ENCODE peak calls at places on chromosome 16, in ten cellular contexts. W is A549; I is AG09309; Z is activated naive CD8-positive, alpha-beta T cell treated with anti-CD3 and anti-CD28 coated beads, Interleukin-2, amount 10 ng/mL, durations not matched to agents 7 days and 5 days; U is prostate gland; P is activated CD8-positive, alpha-beta memory T cell treated with anti-CD3 and anti-CD28 coated beads for 4 hours; H is AG08396; S is endothelial cell; R is glutamatergic neuron; C is suprapubic skin. N is an unnamed sample.

GRCh38 chr16:9429946-9430345 is 338.5 kb downstream of the HAPSTR1 start:
- DNase-seq in I (no peak), P (no peak), Z (no peak), U (no peak), R (no peak), S (no peak), H (no peak), C (no peak), W (no peak), N (no peak)

GRCh38 chr16:85536411-85537330 is 76.5 kb upstream of the GSE1 start:
- DNase-seq in H (no peak), W (no peak), R (no peak), I (no peak), Z (no peak), S (no peak), U (no peak), C (no peak), P (no peak), N (no peak)

GRCh38 chr16:57863434-57864160 is 61.3 kb upstream of the KIFC3 start:
- DNase-seq in S (peak), U (peak), R (no peak), C (peak), W (peak), P (no peak), I (peak), H (peak), Z (no peak), N (peak)

GRCh38 chr16:5615868-5616642 is 518.5 kb upstream of the EEF2KMT start:
- DNase-seq in C (no peak), U (no peak), H (peak), W (peak), P (no peak), S (peak), Z (peak), I (no peak), R (peak), N (no peak)

GRCh38 chr16:81921415-81921814 is 89.9 kb downstream of the SDR42E1 start:
- DNase-seq in C (no peak), I (no peak), R (no peak), U (no peak), S (no peak), H (no peak), Z (no peak), W (no peak), P (no peak), N (no peak)

GRCh38 chr16:54722210-54722676 is 208.4 kb upstream of the IRX5 start:
- DNase-seq in C (no peak), P (no peak), R (no peak), S (no peak), W (no peak), Z (no peak), I (no peak), U (no peak), H (no peak), N (no peak)

GRCh38 chr16:68760671-68761275 is 23.7 kb downstream of the CDH1 start:
- DNase-seq in W (peak), R (no peak), P (no peak), H (no peak), I (no peak), C (no peak), Z (no peak), S (no peak), U (no peak), N (peak)

GRCh38 chr16:67406628-67407027 is 9.6 kb downstream of the ZDHHC1 start:
- DNase-seq in P (no peak), S (no peak), C (no peak), U (no peak), H (peak), W (no peak), Z (no peak), I (peak), R (no peak), N (no peak)

GRCh38 chr16:74896389-74897370 is 88.2 kb downstream of the WDR59 start:
- DNase-seq in S (no peak), Z (no peak), W (peak), C (no peak), P (no peak), I (peak), U (no peak), R (no peak), H (peak), N (peak)

GRCh38 chr16:67740391-67740790 is 21.3 kb upstream of the GFOD2 start:
- DNase-seq in S (no peak), Z (no peak), U (no peak), R (no peak), W (no peak), P (no peak), C (no peak), I (no peak), H (no peak), N (no peak)

GRCh38 chr16:86222541-86222940 is 287.8 kb upstream of the FOXF1 start:
- DNase-seq in U (no peak), Z (no peak), R (no peak), I (no peak), C (peak), P (no peak), S (no peak), W (no peak), H (peak), N (no peak)

GRCh38 chr16:87099001-87099740 is 218.0 kb downstream of the C16orf95 start:
- DNase-seq in Z (no peak), U (no peak), P (no peak), R (no peak), S (no peak), W (no peak), H (no peak), I (no peak), C (no peak), N (no peak)

GRCh38 chr16:58815188-58815888 is 81.2 kb upstream of the GOT2 start:
- DNase-seq in W (no peak), U (no peak), I (no peak), S (no peak), P (no peak), C (no peak), Z (no peak), R (no peak), H (no peak), N (peak)

GRCh38 chr16:87056083-87056482 is 261.1 kb downstream of the C16orf95 start:
- DNase-seq in Z (no peak), P (no peak), R (no peak), H (peak), U (no peak), I (no peak), S (no peak), C (no peak), W (no peak), N (no peak)

GRCh38 chr16:10629592-10629963 is 49.2 kb upstream of the EMP2 start:
- DNase-seq in Z (no peak), C (no peak), S (no peak), P (no peak), H (no peak), W (no peak), R (no peak), I (no peak), U (no peak), N (no peak)

GRCh38 chr16:27242868-27243590 is 25.5 kb downstream of the NSMCE1 start:
- DNase-seq in H (peak), S (peak), R (no peak), I (peak), Z (peak), U (no peak), P (no peak), C (no peak), W (peak), N (no peak)

GRCh38 chr16:84718-85452 is 6.9 kb downstream of the MPG start:
- DNase-seq in Z (peak), P (peak), S (peak), R (no peak), U (no peak), W (no peak), H (peak), I (peak), C (peak), N (no peak)

GRCh38 chr16:71479420-71479819 is 9.7 kb downstream of the ZNF19 start:
- DNase-seq in C (no peak), P (no peak), I (no peak), S (peak), W (no peak), R (no peak), H (peak), Z (no peak), U (no peak), N (no peak)

GRCh38 chr16:23434380-23434779 is 18.6 kb downstream of the COG7 start:
- DNase-seq in C (no peak), U (peak), H (peak), P (no peak), I (no peak), W (peak), R (no peak), S (peak), Z (peak), N (no peak)

GRCh38 chr16:50533317-50533716 is 14.9 kb upstream of the NKD1 start:
- DNase-seq in S (no peak), I (no peak), H (no peak), P (no peak), W (no peak), U (no peak), R (no peak), C (no peak), Z (no peak), N (no peak)

N was measured in HS-27A.